ENCODE peak calls at places on chromosome 10, in eight cellular contexts. B is H9, G is Karpas-422, U is K562, Z is mammary epithelial cell, T is NT2/D1, A is HCT116, Y is colonic mucosa. W is an unnamed sample.

GRCh38 chr10:50585921-50586739 is 37.6 kb downstream of the SGMS1 start:
- DNase-seq in U (peak; percentile 81), B (no peak), Z (peak; percentile 60), A (peak; percentile 77), G (no peak), T (no peak), Y (no peak), W (no peak)

GRCh38 chr10:79410315-79411094 is 34.9 kb downstream of the ZCCHC24 start:
- DNase-seq in Y (no peak), U (no peak), T (no peak), G (no peak), A (no peak), Z (no peak), B (no peak), W (no peak)

GRCh38 chr10:82558208-82558607 is 683.2 kb downstream of the NRG3 start:
- DNase-seq in B (no peak), A (no peak), Z (no peak), U (no peak), Y (no peak), G (no peak), T (no peak), W (no peak)

GRCh38 chr10:18279202-18279601 is 139.0 kb downstream of the CACNB2 start:
- DNase-seq in Y (no peak), T (no peak), G (no peak), B (no peak), A (no peak), U (no peak), Z (peak; percentile 21), W (peak; percentile 19)

GRCh38 chr10:53406532-53406931 is 633.9 kb upstream of the MBL2 start:
- DNase-seq in A (no peak), T (no peak), Z (no peak), B (no peak), G (no peak), U (no peak), Y (no peak), W (no peak)

GRCh38 chr10:33229944-33230267 is 104.6 kb downstream of the NRP1 start:
- DNase-seq in Z (no peak), G (no peak), B (no peak), T (no peak), A (no peak), U (no peak), Y (no peak), W (no peak)

GRCh38 chr10:6778992-6779701 is 199.1 kb upstream of the PRKCQ start:
- DNase-seq in A (peak; percentile 91), U (no peak), B (no peak), G (no peak), Z (peak; percentile 99), T (no peak), Y (no peak), W (no peak)

GRCh38 chr10:27719052-27719451 is 26.6 kb downstream of the MKX start:
- DNase-seq in T (no peak), Y (no peak), G (no peak), Z (no peak), A (no peak), U (no peak), B (no peak), W (no peak)

GRCh38 chr10:74969093-74969492 is 142.4 kb upstream of the SAMD8 start:
- DNase-seq in Y (no peak), U (no peak), Z (no peak), T (no peak), B (no peak), G (no peak), A (no peak), W (peak; percentile 19)

GRCh38 chr10:114825513-114826253 is 4.1 kb downstream of the FHIP2A start:
- DNase-seq in Y (no peak), A (no peak), T (no peak), U (no peak), Z (peak; percentile 62), B (no peak), G (peak; percentile 53), W (no peak)

GRCh38 chr10:132908621-132909295 is 33.6 kb downstream of the CFAP46 start:
- DNase-seq in G (no peak), T (no peak), Z (no peak), B (no peak), Y (no peak), A (no peak), U (no peak), W (no peak)

GRCh38 chr10:24350111-24350921 is 141.4 kb downstream of the KIAA1217 start:
- DNase-seq in T (no peak), B (no peak), Z (no peak), U (no peak), G (no peak), A (no peak), Y (no peak), W (peak; percentile 24)

GRCh38 chr10:77188511-77188910 is 449.1 kb downstream of the KCNMA1 start:
- DNase-seq in Y (no peak), Z (peak; percentile 30), G (no peak), T (no peak), U (no peak), B (no peak), A (no peak), W (no peak)

DNA sequence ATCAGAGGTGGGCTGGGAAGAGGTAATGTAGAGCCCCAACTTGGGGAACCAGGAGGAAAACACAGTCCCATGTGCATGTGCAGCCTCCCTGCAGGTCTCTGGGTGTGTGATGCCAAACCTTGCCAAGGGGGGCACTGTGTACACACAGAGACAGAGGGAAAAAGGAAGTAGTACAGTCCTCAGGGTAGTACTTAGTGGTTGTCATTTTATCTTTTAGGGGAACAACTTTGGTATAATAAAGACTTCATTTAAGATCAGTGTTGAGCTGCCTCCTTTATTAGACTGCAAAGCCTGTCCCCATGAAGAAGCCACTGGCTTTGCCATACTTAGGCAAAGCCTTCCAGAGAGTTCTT is 151.8 kb downstream of the CDH23 start:
- DNase-seq in B (no peak), Z (no peak), T (no peak), Y (no peak), A (no peak), G (peak; percentile 56), U (peak; percentile 63), W (peak; percentile 44)
- H3K9ac ChIP-seq in B (no peak overlapping the region), Z (no peak overlapping the region), T (no peak overlapping the region), Y (no peak overlapping the region), A (no peak overlapping the region), G (no peak overlapping the region), U (no peak overlapping the region), W (no peak overlapping the region)

DNA sequence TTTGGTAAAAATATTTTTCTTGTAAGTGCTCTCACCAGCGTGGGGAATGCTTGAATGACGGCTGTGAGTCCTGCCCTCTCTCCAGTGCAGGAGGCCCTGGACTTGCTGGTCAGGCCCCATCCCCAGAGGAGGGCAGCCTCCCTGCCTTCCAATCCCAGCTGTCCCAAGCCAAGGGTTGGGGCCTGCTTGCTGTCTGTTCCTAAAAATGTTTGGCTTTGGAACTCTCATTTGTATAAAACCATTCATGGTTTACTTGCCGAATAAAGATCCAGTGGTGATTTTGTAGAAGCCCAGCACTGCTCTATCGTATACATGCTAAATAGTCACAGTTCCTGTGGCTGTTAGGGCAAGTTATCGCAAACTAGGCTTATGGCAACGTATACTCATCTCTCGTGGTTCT is 121.7 kb downstream of the GLRX3 start:
- DNase-seq in Z (no peak), A (no peak), B (no peak), G (no peak), T (no peak), Y (no peak), U (no peak), W (no peak)
- H3K9ac ChIP-seq in Z (no peak overlapping the region), A (no peak overlapping the region), B (no peak overlapping the region), G (no peak overlapping the region), T (no peak overlapping the region), Y (no peak overlapping the region), U (no peak overlapping the region), W (no peak overlapping the region)

GRCh38 chr10:129467346-129468119 is 492 bp downstream of the MGMT start:
- DNase-seq in G (peak; percentile 59), U (no peak), B (no peak), Z (peak; percentile 8), A (no peak), Y (peak; percentile 26), T (no peak), W (no peak)
- H3K9ac ChIP-seq in G (peak overlapping the region; percentile 91), U (no peak overlapping the region), B (no peak overlapping the region), Z (peak overlapping the region; percentile 32), A (peak overlapping the region; percentile 62), Y (peak overlapping the region; percentile 74), T (peak overlapping the region; percentile 72), W (peak overlapping the region; percentile 84)

GRCh38 chr10:30755474-30755873 is 125.9 kb upstream of the LYZL2 start:
- DNase-seq in A (no peak), Y (no peak), U (no peak), T (no peak), G (no peak), B (no peak), Z (no peak), W (no peak)
- H3K9ac ChIP-seq in A (no peak overlapping the region), Y (no peak overlapping the region), U (no peak overlapping the region), T (no peak overlapping the region), G (no peak overlapping the region), B (no peak overlapping the region), Z (no peak overlapping the region), W (no peak overlapping the region)

DNA sequence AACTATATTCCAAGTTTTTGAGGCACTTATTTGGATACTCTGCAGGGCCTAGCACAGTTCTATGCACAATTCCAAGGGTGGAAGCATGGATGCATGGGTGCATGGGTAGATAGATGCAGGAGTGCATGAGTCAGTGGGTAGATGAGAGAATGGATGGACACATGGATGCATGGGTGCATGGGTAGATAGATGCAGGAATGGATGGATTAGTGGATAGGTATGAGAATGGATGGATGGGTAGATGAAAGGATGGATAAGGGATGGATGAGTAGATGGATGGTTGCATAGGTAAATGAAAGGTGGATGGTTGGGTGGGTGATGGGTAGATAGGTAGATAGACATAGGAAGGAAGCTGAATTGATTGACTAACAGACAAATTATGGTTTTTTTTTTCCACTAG is 15.6 kb downstream of the PNLIPRP2 start:
- DNase-seq in G (no peak), Z (no peak), B (no peak), T (no peak), Y (no peak), A (no peak), U (no peak), W (no peak)
- H3K9ac ChIP-seq in G (no peak overlapping the region), Z (no peak overlapping the region), B (no peak overlapping the region), T (no peak overlapping the region), Y (no peak overlapping the region), A (no peak overlapping the region), U (no peak overlapping the region), W (no peak overlapping the region)

W was measured in DND-41.